ENCODE peak calls at places on chromosomes 11 and 22, in nine cellular contexts. O is adipocyte, K is cardiac muscle cell, I is kidney, B is tibial nerve, X is body of pancreas, T is iPS DF 6.9, R is PC-3, S is astrocyte. F is an unnamed sample. For H3K36me3 and H3K4me1, the result is how much of the 10 kb centered on the place peaks cover.

GRCh38 chr11:13781153-13781552 is 112.7 kb downstream of the FAR1 start:
- DNase-seq in O (no peak), B (no peak), K (no peak), R (peak), X (no peak), I (no peak), T (no peak), S (no peak), F (no peak)

GRCh38 chr22:46133588-46133855 is 16.8 kb upstream of the PPARA start:
- DNase-seq in X (no peak), I (peak), R (no peak), K (no peak), S (no peak), B (no peak), T (no peak), O (no peak), F (no peak)

GRCh38 chr22:47168441-47168840 is 406.0 kb downstream of the TBC1D22A start:
- DNase-seq in S (no peak), R (no peak), I (peak), X (no peak), B (no peak), O (no peak), T (no peak), K (no peak), F (no peak)

GRCh38 chr11:72350752-72351151 is 83.6 kb downstream of the CLPB start:
- DNase-seq in S (no peak), X (no peak), I (no peak), T (no peak), R (no peak), O (peak), B (no peak), K (no peak), F (no peak)

GRCh38 chr11:71933141-71933933 is 4.5 kb downstream of the RNF121 start:
- DNase-seq in B (no peak), R (no peak), T (no peak), I (no peak), O (no peak), S (no peak), X (no peak), K (no peak), F (no peak)

GRCh38 chr22:46604306-46604690 is 15.9 kb upstream of the GRAMD4 start:
- DNase-seq in S (no peak), R (no peak), K (no peak), I (no peak), T (no peak), B (peak), X (peak), O (no peak), F (no peak)

GRCh38 chr11:7592706-7593105 is 78.9 kb downstream of the PPFIBP2 start:
- DNase-seq in R (peak), B (peak), X (peak), S (no peak), O (peak), T (no peak), K (no peak), I (no peak), F (no peak)

GRCh38 chr11:68459886-68460740 is 439 bp upstream of the PPP6R3 start:
- DNase-seq in S (peak), I (peak), R (peak), T (peak), B (peak), X (peak), K (peak), O (peak), F (peak)

GRCh38 chr11:10197091-10197490 is 96.9 kb downstream of the SBF2 start:
- DNase-seq in I (no peak), T (no peak), O (peak), K (no peak), B (no peak), S (no peak), R (peak), X (no peak), F (no peak)

GRCh38 chr11:14566331-14567063 is 46.3 kb upstream of the PSMA1 start:
- DNase-seq in R (no peak), K (no peak), S (no peak), T (no peak), X (no peak), O (no peak), B (no peak), I (no peak), F (no peak)

GRCh38 chr11:19905280-19905853 is 192.7 kb downstream of the NAV2 start:
- DNase-seq in R (peak), O (peak), B (no peak), T (no peak), K (peak), X (no peak), S (peak), I (no peak), F (no peak)

GRCh38 chr11:5004429-5005274 is 10.0 kb downstream of the OR51L1 start:
- DNase-seq in I (no peak), S (peak), X (peak), T (no peak), O (peak), K (peak), R (peak), B (peak), F (no peak)

GRCh38 chr22:20531404-20532181 is 24.2 kb downstream of the MED15 start:
- DNase-seq in T (no peak), I (peak), X (no peak), O (peak), S (peak), K (peak), B (no peak), R (peak), F (no peak)

GRCh38 chr11:3221408-3222002 is 2.9 kb upstream of the MRGPRG start:
- DNase-seq in O (no peak), S (no peak), T (no peak), R (no peak), B (no peak), K (no peak), I (no peak), X (no peak), F (no peak)

GRCh38 chr11:107848345-107848744 is 10.2 kb downstream of the SLC35F2 start:
- DNase-seq in B (no peak), O (no peak), K (no peak), T (no peak), S (no peak), I (no peak), R (no peak), X (no peak), F (no peak)

GRCh38 chr11:10388574-10388973 is 66.5 kb upstream of the AMPD3 start:
- DNase-seq in B (peak), X (no peak), R (no peak), T (no peak), S (no peak), O (no peak), I (no peak), K (no peak), F (no peak)

GRCh38 chr11:10474551-10474950 is 19.5 kb downstream of the AMPD3 start:
- DNase-seq in X (no peak), B (no peak), T (no peak), I (no peak), R (no peak), O (no peak), K (no peak), S (no peak), F (no peak)

GRCh38 chr22:44000123-44000522 is 24.0 kb upstream of the PARVB start:
- DNase-seq in S (no peak), I (no peak), B (no peak), K (no peak), O (no peak), R (no peak), X (no peak), T (no peak), F (no peak)

GRCh38 chr11:47233989-47234668 is 14.5 kb downstream of the ACP2 start:
- DNase-seq in O (peak), R (peak), S (peak), I (no peak), T (no peak), K (no peak), X (peak), B (no peak), F (no peak)

GRCh38 chr11:129719037-129719436 is 96.6 kb upstream of the TMEM45B start:
- DNase-seq in X (no peak), O (no peak), T (no peak), B (no peak), S (no peak), R (no peak), I (no peak), K (no peak), F (no peak)

GRCh38 chr22:23893446-23893956 is 682 bp upstream of the MIF start:
- DNase-seq in T (no peak), O (peak), I (no peak), S (no peak), K (no peak), R (no peak), B (no peak), X (no peak), F (no peak)

GRCh38 chr22:45163074-45163416 is 680 bp upstream of the NUP50 start:
- DNase-seq in K (peak), O (peak), I (no peak), B (no peak), S (peak), X (peak), T (no peak), R (peak), F (no peak)

GRCh38 chr11:36022891-36023290 is 79.0 kb downstream of the LDLRAD3 start:
- DNase-seq in I (no peak), X (no peak), O (no peak), R (no peak), B (no peak), S (no peak), T (no peak), K (no peak), F (no peak)

GRCh38 chr11:83895516-83895915 is 609.3 kb upstream of the CCDC90B start:
- DNase-seq in I (no peak), X (no peak), K (peak), O (peak), R (no peak), S (peak), B (no peak), T (no peak), F (no peak)

GRCh38 chr11:64100345-64100744 is 64.6 kb downstream of the FLRT1 start:
- DNase-seq in T (no peak), R (no peak), B (no peak), I (no peak), O (no peak), X (no peak), K (no peak), S (no peak), F (no peak)

GRCh38 chr11:78100276-78101040 is 20.8 kb upstream of the NDUFC2 start:
- DNase-seq in I (no peak), T (no peak), O (no peak), K (peak), S (no peak), R (no peak), B (no peak), X (no peak), F (no peak)

GRCh38 chr11:16959528-16960100 is 54.6 kb downstream of the PLEKHA7 start:
- DNase-seq in K (no peak), O (no peak), T (no peak), B (no peak), X (no peak), I (no peak), R (no peak), S (no peak), F (no peak)

GRCh38 chr22:30444632-30445437 is 19.3 kb downstream of the MTFP1 start:
- DNase-seq in B (peak), O (peak), T (no peak), R (peak), I (peak), X (peak), S (no peak), K (peak), F (no peak)

GRCh38 chr22:48803993-48804810 is 1023.5 kb downstream of the BRD1 start:
- DNase-seq in K (no peak), B (no peak), R (no peak), X (no peak), I (no peak), T (no peak), O (no peak), S (no peak), F (no peak)

GRCh38 chr22:37563153-37564081 is 3.1 kb downstream of the CDC42EP1 start:
- DNase-seq in I (peak), K (no peak), T (no peak), R (peak), S (peak), B (peak), X (peak), O (peak), F (no peak)

GRCh38 chr11:133911169-133911568 is 45.6 kb downstream of the IGSF9B start:
- DNase-seq in T (no peak), X (no peak), S (no peak), K (no peak), B (no peak), R (peak), I (no peak), O (no peak), F (no peak)

GRCh38 chr11:12811861-12812260 is 137.6 kb downstream of the TEAD1 start:
- DNase-seq in S (no peak), I (no peak), K (no peak), B (no peak), O (no peak), R (no peak), T (no peak), X (no peak), F (no peak)

GRCh38 chr11:108609681-108610080 is 16.1 kb upstream of the EXPH5 start:
- DNase-seq in R (peak), S (peak), B (no peak), T (no peak), O (no peak), I (no peak), X (no peak), K (no peak), F (no peak)

GRCh38 chr11:104556606-104557301 is 341.5 kb downstream of the CASP12 start:
- DNase-seq in R (no peak), T (no peak), O (no peak), K (no peak), B (no peak), I (no peak), X (no peak), S (no peak), F (no peak)

GRCh38 chr22:41360126-41360525 is 21.6 kb upstream of the TEF start:
- DNase-seq in K (peak), B (no peak), T (peak), S (no peak), R (no peak), X (peak), I (peak), O (no peak), F (no peak)

GRCh38 chr22:32837803-32838202 is 36.3 kb downstream of the TIMP3 start:
- DNase-seq in B (no peak), T (no peak), O (no peak), I (no peak), X (no peak), R (no peak), S (no peak), K (no peak), F (no peak)

GRCh38 chr11:4991066-4991465 is 3.6 kb upstream of the OR51L1 start:
- DNase-seq in O (no peak), S (no peak), K (no peak), B (no peak), R (peak), I (no peak), T (no peak), X (no peak), F (no peak)

GRCh38 chr11:75891947-75892739 is 77.1 kb downstream of the UVRAG start:
- DNase-seq in X (peak), O (no peak), B (no peak), K (no peak), R (no peak), T (no peak), S (no peak), I (no peak), F (no peak)

GRCh38 chr22:46577361-46578249 is 40.2 kb upstream of the CELSR1 start:
- DNase-seq in O (peak), X (no peak), B (no peak), T (no peak), R (no peak), S (no peak), K (no peak), I (peak), F (no peak)

GRCh38 chr11:8789864-8790263 is 107.3 kb downstream of the RPL27A start:
- DNase-seq in I (no peak), R (no peak), S (no peak), X (peak), K (no peak), O (no peak), B (no peak), T (no peak), F (no peak)

DNA sequence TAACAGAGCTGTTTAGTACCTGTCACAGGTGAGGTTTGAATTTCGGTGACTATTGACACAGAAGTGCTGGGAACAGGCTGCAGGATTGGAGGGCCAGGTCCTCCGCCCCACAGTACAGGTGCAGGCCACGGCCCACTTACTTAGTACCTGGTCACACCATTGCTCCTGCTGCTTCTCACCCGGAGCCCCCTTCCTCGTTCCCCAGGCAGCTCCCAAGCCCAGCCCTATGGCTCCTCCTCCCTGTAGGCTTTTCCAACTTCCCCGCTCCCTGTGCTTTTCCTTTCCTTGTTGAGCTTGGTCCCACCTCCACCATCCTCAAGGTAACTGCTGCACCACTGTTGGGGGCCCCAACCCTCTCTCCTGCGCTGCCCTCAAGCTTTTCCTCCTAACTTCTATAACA is 27.9 kb upstream of the ANO1 start:
- DNase-seq in S (no peak), T (no peak), B (no peak), I (no peak), K (no peak), X (no peak), R (no peak), O (no peak), F (no peak)
- H3K36me3 ChIP-seq in S (under half), T (under half), B (under half), I (under half), K (under half), X (under half), R (under half), O (under half), F (under half)

GRCh38 chr11:66146940-66147339 is 76.9 kb downstream of the PACS1 start:
- DNase-seq in T (no peak), O (no peak), B (no peak), I (no peak), K (no peak), X (no peak), R (no peak), S (no peak), F (no peak)

GRCh38 chr11:66150140-66150539 is 80.1 kb downstream of the PACS1 start:
- DNase-seq in R (no peak), I (no peak), S (no peak), T (no peak), B (no peak), O (peak), K (no peak), X (no peak), F (no peak)

GRCh38 chr11:66151273-66151672 is 81.2 kb downstream of the PACS1 start:
- DNase-seq in I (no peak), O (no peak), R (no peak), X (no peak), B (no peak), K (no peak), S (no peak), T (no peak), F (no peak)

GRCh38 chr11:66154109-66154508 is 84.0 kb downstream of the PACS1 start:
- DNase-seq in S (no peak), I (no peak), R (no peak), K (no peak), B (no peak), O (no peak), X (no peak), T (no peak), F (no peak)

GRCh38 chr11:66150725-66151124 is 80.7 kb downstream of the PACS1 start:
- DNase-seq in B (no peak), T (no peak), K (no peak), R (no peak), O (no peak), I (no peak), X (no peak), S (no peak), F (no peak)
- H3K4me1 ChIP-seq in B (under half), T (under half), K (under half), R (under half), O (under half), I (under half), X (under half), S (under half), F (under half)

GRCh38 chr11:65538915-65539374 is 14.1 kb downstream of the SCYL1 start:
- DNase-seq in T (no peak), O (no peak), X (no peak), K (no peak), I (peak), S (no peak), B (no peak), R (no peak), F (no peak)

GRCh38 chr11:65538232-65538914 is 13.5 kb downstream of the SCYL1 start:
- DNase-seq in X (no peak), R (no peak), T (no peak), B (no peak), O (no peak), S (no peak), I (peak), K (no peak), F (no peak)

GRCh38 chr11:65540290-65541092 is 15.6 kb downstream of the SCYL1 start:
- DNase-seq in X (peak), K (peak), T (no peak), R (peak), B (peak), I (peak), S (peak), O (peak), F (peak)

GRCh38 chr11:65541093-65542010 is 16.5 kb downstream of the SCYL1 start:
- DNase-seq in I (no peak), O (no peak), K (no peak), X (no peak), B (no peak), S (no peak), R (peak), T (no peak), F (no peak)

DNA sequence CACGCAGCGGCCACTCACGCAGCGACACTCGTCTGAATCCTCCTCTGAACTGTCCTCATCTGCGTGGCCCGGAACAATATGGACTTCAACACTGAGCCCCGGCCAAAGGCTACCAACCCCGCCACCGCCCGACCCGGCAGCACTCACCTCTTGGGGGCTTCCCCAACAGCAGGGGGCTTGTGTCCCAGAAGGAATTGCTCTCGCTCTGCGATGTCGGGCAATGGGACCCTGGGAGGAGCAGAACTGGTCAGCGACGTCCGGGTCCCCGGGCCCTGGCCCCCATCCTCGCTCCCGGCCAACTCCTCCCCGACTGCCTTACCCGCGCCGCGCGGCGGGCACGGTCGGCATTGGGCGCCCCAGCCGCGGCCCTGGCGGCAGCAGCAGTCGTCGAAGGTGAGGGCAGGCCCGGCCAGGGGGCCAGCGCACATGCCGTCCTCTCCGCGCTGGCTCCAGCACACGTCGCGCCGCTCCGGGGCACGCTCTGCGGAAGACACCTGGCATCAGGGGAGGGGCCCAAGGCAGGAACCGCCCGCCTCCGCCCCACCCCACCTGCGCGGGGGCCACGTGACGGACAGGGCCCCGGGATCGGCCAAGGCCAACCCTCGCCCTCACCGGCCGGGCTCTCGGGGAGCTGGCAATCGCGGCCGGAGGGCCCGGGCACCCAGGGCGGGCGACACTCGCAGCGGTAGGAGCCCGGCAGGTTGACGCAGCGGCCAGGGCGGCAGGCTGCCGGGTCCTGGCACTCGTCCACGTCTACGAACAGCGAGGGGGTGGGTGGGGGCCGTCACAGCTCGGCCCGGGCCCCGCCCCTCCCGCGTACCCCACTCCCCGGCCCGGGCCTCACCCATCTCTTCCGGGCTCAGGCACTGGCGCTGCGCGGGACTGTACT is 14.8 kb downstream of the SCYL1 start:
- DNase-seq in I (peak), O (no peak), R (peak), T (no peak), K (no peak), B (no peak), S (no peak), X (peak), F (no peak)
- H3K4me3 ChIP-seq in I (peak), O (peak), R (peak), T (peak), K (peak), B (peak), S (peak), X (peak), F (peak)

DNA sequence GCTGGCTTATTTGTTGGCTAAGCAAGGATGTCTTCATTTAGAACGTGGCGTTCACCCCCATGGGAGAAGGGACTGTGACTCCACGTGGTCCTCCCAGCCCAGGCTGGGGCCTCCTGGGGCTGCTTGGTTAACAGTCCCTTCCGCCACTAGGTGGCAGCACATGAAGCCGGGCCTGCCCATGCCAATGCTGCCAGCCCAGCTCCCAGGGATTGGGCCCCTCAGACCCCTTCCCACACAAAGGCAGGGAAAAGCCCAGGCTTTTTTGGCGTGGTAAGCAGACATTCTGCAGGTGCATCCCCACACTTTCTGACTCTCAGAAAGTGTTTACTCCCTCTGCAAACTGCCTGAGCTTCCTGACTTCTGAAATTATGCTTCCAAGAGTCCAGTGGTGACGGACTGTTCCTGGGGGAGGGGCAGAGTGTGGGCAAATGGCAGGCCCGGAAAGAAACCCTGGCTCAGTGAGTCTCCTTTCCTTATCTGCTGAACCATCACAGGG is 3.1 kb downstream of the CBX6 start:
- DNase-seq in O (peak), I (peak), T (peak), S (no peak), X (peak), B (peak), K (peak), R (peak), F (peak)
- H3K36me3 ChIP-seq in O (under half), I (under half), T (under half), S (under half), X (under half), B (under half), K (under half), R (under half), F (under half)

F was measured in effector memory CD4-positive, alpha-beta T cell.